ENCODE peak calls at places on chromosomes 4 and X, in eight cellular contexts. Y, E, F, L, D, K, X and T are unnamed samples.

GRCh38 chrX:47198026-47198686 is 4.5 kb downstream of the UBA1 start:
- DNase-seq in X (no peak), Y (no peak), K (no peak), D (peak), L (peak), F (no peak), E (no peak), T (no peak)

GRCh38 chrX:131634900-131635299 is 91.0 kb downstream of the OR13H1 start:
- DNase-seq in K (no peak), E (no peak), F (no peak), Y (no peak), L (no peak), X (no peak), D (no peak), T (no peak)

GRCh38 chrX:23885803-23886202 is 21.9 kb downstream of the APOO start:
- DNase-seq in Y (no peak), K (no peak), E (no peak), L (no peak), X (no peak), F (no peak), D (peak), T (no peak)

GRCh38 chr4:69742596-69742995 is 17.8 kb downstream of the SULT1B1 start:
- DNase-seq in K (no peak), D (no peak), E (no peak), X (no peak), Y (no peak), L (no peak), F (no peak), T (no peak)

GRCh38 chrX:97556359-97556758 is 672.7 kb downstream of the RPA4 start:
- DNase-seq in E (no peak), Y (no peak), D (no peak), X (no peak), F (no peak), K (no peak), L (no peak), T (no peak)

GRCh38 chrX:12988797-12989196 is 13.9 kb downstream of the TMSB4X start:
- DNase-seq in D (no peak), E (peak), L (peak), F (no peak), K (no peak), Y (peak), X (no peak), T (peak)

GRCh38 chr4:15719506-15719905 is 16.6 kb downstream of the BST1 start:
- DNase-seq in E (no peak), K (no peak), X (no peak), L (no peak), D (no peak), F (no peak), Y (no peak), T (no peak)

GRCh38 chrX:134933248-134933647 is 57.5 kb upstream of the SMIM10 start:
- DNase-seq in F (no peak), L (no peak), Y (peak), D (no peak), E (no peak), K (no peak), X (no peak), T (no peak)

GRCh38 chrX:150355898-150356297 is 7.2 kb upstream of the MAMLD1 start:
- DNase-seq in D (no peak), X (no peak), K (no peak), L (no peak), E (no peak), Y (no peak), F (no peak), T (no peak)

GRCh38 chr4:15004701-15005301 is 2.5 kb downstream of the CPEB2 start:
- DNase-seq in D (peak), L (peak), K (peak), F (peak), X (peak), E (peak), Y (peak), T (peak)

GRCh38 chrX:75229774-75230173 is 44.1 kb upstream of the UPRT start:
- DNase-seq in X (no peak), L (no peak), E (no peak), Y (no peak), D (no peak), K (no peak), F (no peak), T (no peak)

GRCh38 chr4:184599492-184600135 is 49.6 kb downstream of the CASP3 start:
- DNase-seq in L (peak), F (no peak), E (peak), D (no peak), Y (peak), X (peak), K (no peak), T (no peak)

GRCh38 chr4:77625485-77625884 is 19.9 kb downstream of the CXCL13 start:
- DNase-seq in E (no peak), X (no peak), D (no peak), K (no peak), L (no peak), F (no peak), Y (no peak), T (no peak)

GRCh38 chr4:8035371-8035780 is 95.7 kb upstream of the AFAP1 start:
- DNase-seq in Y (peak), K (peak), L (peak), X (peak), F (no peak), E (peak), D (no peak), T (no peak)

GRCh38 chr4:94678896-94679295 is 78.9 kb upstream of the BMPR1B start:
- DNase-seq in E (peak), X (no peak), F (no peak), L (peak), K (no peak), Y (peak), D (no peak), T (no peak)

GRCh38 chr4:610411-611261 is 14.7 kb upstream of the PDE6B start:
- DNase-seq in D (peak), X (peak), E (no peak), K (no peak), F (no peak), Y (peak), L (peak), T (peak)

GRCh38 chrX:133384454-133384853 is 30.8 kb downstream of the GPC4 start:
- DNase-seq in L (no peak), Y (no peak), K (no peak), D (no peak), E (no peak), X (no peak), F (no peak), T (no peak)

GRCh38 chr4:54902976-54903375 is 222.4 kb downstream of the KDR start:
- DNase-seq in E (no peak), F (no peak), K (no peak), X (no peak), L (no peak), Y (no peak), D (no peak), T (no peak)

GRCh38 chrX:82218361-82218760 is 1016.5 kb downstream of the SH3BGRL start:
- DNase-seq in E (peak), D (peak), K (no peak), Y (peak), F (no peak), L (no peak), X (no peak), T (no peak)

GRCh38 chrX:115400960-115401359 is 111.4 kb downstream of the LUZP4 start:
- DNase-seq in L (no peak), D (peak), F (no peak), Y (no peak), X (no peak), K (no peak), E (no peak), T (no peak)

GRCh38 chr4:40956726-40957255 is 207.0 kb downstream of the NSUN7 start:
- DNase-seq in L (no peak), K (no peak), X (no peak), Y (no peak), D (no peak), F (no peak), E (no peak), T (no peak)

GRCh38 chr4:5558502-5558901 is 149.9 kb downstream of the EVC2 start:
- DNase-seq in E (no peak), F (no peak), D (no peak), Y (no peak), K (no peak), X (no peak), L (no peak), T (no peak)

GRCh38 chr4:53043096-53043495 is 181.0 kb downstream of the RASL11B start:
- DNase-seq in L (no peak), K (no peak), Y (no peak), X (no peak), D (no peak), F (no peak), E (no peak), T (no peak)

GRCh38 chrX:116111934-116112595 is 58.5 kb upstream of the AGTR2 start:
- DNase-seq in L (no peak), X (no peak), Y (no peak), E (no peak), F (no peak), K (no peak), D (no peak), T (no peak)